ENCODE peak calls at places on chromosome 13, in four cellular contexts. One of them, this sample, is unnamed.

GRCh38 chr13:105543742-105544141 is 991.7 kb downstream of the EFNB2 start:
- DNase-seq in fibroblast of mammary gland: no peak
- DNase-seq in right atrium auricular region: no peak
- DNase-seq in upper lobe of left lung: no peak
- DNase-seq in this sample: peak

GRCh38 chr13:76516013-76516412 is 370.2 kb downstream of the KCTD12 start:
- DNase-seq in fibroblast of mammary gland: peak
- DNase-seq in right atrium auricular region: no peak
- DNase-seq in upper lobe of left lung: no peak
- DNase-seq in this sample: peak

GRCh38 chr13:111868716-111869115 is 198.2 kb upstream of the SOX1 start:
- DNase-seq in fibroblast of mammary gland: no peak
- DNase-seq in right atrium auricular region: peak
- DNase-seq in upper lobe of left lung: no peak
- DNase-seq in this sample: no peak

GRCh38 chr13:57630661-57631606 is 610 bp upstream of the PCDH17 start:
- DNase-seq in fibroblast of mammary gland: peak
- DNase-seq in right atrium auricular region: no peak
- DNase-seq in upper lobe of left lung: peak
- DNase-seq in this sample: peak

GRCh38 chr13:96020155-96020575 is 33.0 kb downstream of the UGGT2 start:
- DNase-seq in upper lobe of left lung: no peak
- DNase-seq in right atrium auricular region: no peak
- DNase-seq in fibroblast of mammary gland: peak
- DNase-seq in this sample: peak

GRCh38 chr13:51534075-51534817 is 50.0 kb upstream of the WDFY2 start:
- DNase-seq in right atrium auricular region: peak
- DNase-seq in fibroblast of mammary gland: no peak
- DNase-seq in upper lobe of left lung: no peak
- DNase-seq in this sample: peak

GRCh38 chr13:31835932-31836331 is 96.6 kb downstream of the RXFP2 start:
- DNase-seq in upper lobe of left lung: no peak
- DNase-seq in fibroblast of mammary gland: peak
- DNase-seq in right atrium auricular region: no peak
- DNase-seq in this sample: peak

GRCh38 chr13:51600703-51601102 is 16.4 kb downstream of the WDFY2 start:
- DNase-seq in right atrium auricular region: no peak
- DNase-seq in fibroblast of mammary gland: no peak
- DNase-seq in upper lobe of left lung: no peak
- DNase-seq in this sample: no peak

GRCh38 chr13:63367522-63368198 is 1952.0 kb upstream of the PCDH20 start:
- DNase-seq in right atrium auricular region: no peak
- DNase-seq in fibroblast of mammary gland: peak
- DNase-seq in upper lobe of left lung: no peak
- DNase-seq in this sample: no peak

GRCh38 chr13:51065372-51066090 is 45.5 kb downstream of the C13orf42 start:
- DNase-seq in right atrium auricular region: no peak
- DNase-seq in upper lobe of left lung: no peak
- DNase-seq in fibroblast of mammary gland: no peak
- DNase-seq in this sample: no peak

GRCh38 chr13:36673838-36674326 is at the start of gene SERTM1:
- DNase-seq in right atrium auricular region: no peak
- DNase-seq in fibroblast of mammary gland: peak
- DNase-seq in upper lobe of left lung: peak
- DNase-seq in this sample: peak

GRCh38 chr13:50618206-50618605 is 225.3 kb downstream of the DLEU7 start:
- DNase-seq in right atrium auricular region: no peak
- DNase-seq in upper lobe of left lung: no peak
- DNase-seq in fibroblast of mammary gland: no peak
- DNase-seq in this sample: no peak

GRCh38 chr13:112469071-112469745 is 93.1 kb downstream of the SPACA7 start:
- DNase-seq in right atrium auricular region: no peak
- DNase-seq in upper lobe of left lung: no peak
- DNase-seq in fibroblast of mammary gland: no peak
- DNase-seq in this sample: peak

GRCh38 chr13:59531571-59532091 is 632.1 kb downstream of the DIAPH3 start:
- DNase-seq in right atrium auricular region: peak
- DNase-seq in upper lobe of left lung: no peak
- DNase-seq in fibroblast of mammary gland: peak
- DNase-seq in this sample: peak

GRCh38 chr13:44312131-44312530 is 61.5 kb upstream of the SERP2 start:
- DNase-seq in right atrium auricular region: no peak
- DNase-seq in fibroblast of mammary gland: no peak
- DNase-seq in upper lobe of left lung: no peak
- DNase-seq in this sample: no peak

GRCh38 chr13:101691326-101691725 is 238.9 kb downstream of the ITGBL1 start:
- DNase-seq in fibroblast of mammary gland: peak
- DNase-seq in right atrium auricular region: no peak
- DNase-seq in upper lobe of left lung: no peak
- DNase-seq in this sample: peak

GRCh38 chr13:106311004-106311403 is 224.5 kb downstream of the EFNB2 start:
- DNase-seq in fibroblast of mammary gland: peak
- DNase-seq in right atrium auricular region: no peak
- DNase-seq in upper lobe of left lung: no peak
- DNase-seq in this sample: peak

GRCh38 chr13:32017449-32017848 is 14.1 kb upstream of the FRY start:
- DNase-seq in upper lobe of left lung: no peak
- DNase-seq in fibroblast of mammary gland: no peak
- DNase-seq in right atrium auricular region: no peak
- DNase-seq in this sample: no peak

GRCh38 chr13:45040626-45041025 is 51.3 kb downstream of the GPALPP1 start:
- DNase-seq in right atrium auricular region: no peak
- DNase-seq in fibroblast of mammary gland: peak
- DNase-seq in upper lobe of left lung: no peak
- DNase-seq in this sample: peak

GRCh38 chr13:93108111-93108581 is 118.5 kb upstream of the GPC6 start:
- DNase-seq in upper lobe of left lung: no peak
- DNase-seq in right atrium auricular region: no peak
- DNase-seq in fibroblast of mammary gland: no peak
- DNase-seq in this sample: no peak

GRCh38 chr13:75830842-75831241 is 194.7 kb downstream of the LMO7 start:
- DNase-seq in upper lobe of left lung: no peak
- DNase-seq in right atrium auricular region: no peak
- DNase-seq in fibroblast of mammary gland: peak
- DNase-seq in this sample: no peak

GRCh38 chr13:99686944-99687382 is 185.7 kb downstream of the TM9SF2 start:
- DNase-seq in upper lobe of left lung: no peak
- DNase-seq in right atrium auricular region: no peak
- DNase-seq in fibroblast of mammary gland: no peak
- DNase-seq in this sample: no peak
- H3K4me3 ChIP-seq in upper lobe of left lung: no peak
- H3K4me3 ChIP-seq in right atrium auricular region: no peak
- H3K4me3 ChIP-seq in fibroblast of mammary gland: no peak
- H3K4me3 ChIP-seq in this sample: no peak

GRCh38 chr13:48571121-48571901 is 38.4 kb upstream of the RCBTB2 start:
- DNase-seq in upper lobe of left lung: no peak
- DNase-seq in fibroblast of mammary gland: peak
- DNase-seq in right atrium auricular region: no peak
- DNase-seq in this sample: no peak

GRCh38 chr13:48570225-48570828 is 37.4 kb upstream of the RCBTB2 start:
- DNase-seq in fibroblast of mammary gland: no peak
- DNase-seq in right atrium auricular region: no peak
- DNase-seq in upper lobe of left lung: no peak
- DNase-seq in this sample: no peak

GRCh38 chr13:48563611-48564010 is 30.7 kb upstream of the RCBTB2 start:
- DNase-seq in upper lobe of left lung: no peak
- DNase-seq in right atrium auricular region: no peak
- DNase-seq in fibroblast of mammary gland: no peak
- DNase-seq in this sample: no peak

GRCh38 chr13:48564046-48564445 is 31.2 kb upstream of the RCBTB2 start:
- DNase-seq in fibroblast of mammary gland: peak
- DNase-seq in right atrium auricular region: no peak
- DNase-seq in upper lobe of left lung: no peak
- DNase-seq in this sample: peak

DNA sequence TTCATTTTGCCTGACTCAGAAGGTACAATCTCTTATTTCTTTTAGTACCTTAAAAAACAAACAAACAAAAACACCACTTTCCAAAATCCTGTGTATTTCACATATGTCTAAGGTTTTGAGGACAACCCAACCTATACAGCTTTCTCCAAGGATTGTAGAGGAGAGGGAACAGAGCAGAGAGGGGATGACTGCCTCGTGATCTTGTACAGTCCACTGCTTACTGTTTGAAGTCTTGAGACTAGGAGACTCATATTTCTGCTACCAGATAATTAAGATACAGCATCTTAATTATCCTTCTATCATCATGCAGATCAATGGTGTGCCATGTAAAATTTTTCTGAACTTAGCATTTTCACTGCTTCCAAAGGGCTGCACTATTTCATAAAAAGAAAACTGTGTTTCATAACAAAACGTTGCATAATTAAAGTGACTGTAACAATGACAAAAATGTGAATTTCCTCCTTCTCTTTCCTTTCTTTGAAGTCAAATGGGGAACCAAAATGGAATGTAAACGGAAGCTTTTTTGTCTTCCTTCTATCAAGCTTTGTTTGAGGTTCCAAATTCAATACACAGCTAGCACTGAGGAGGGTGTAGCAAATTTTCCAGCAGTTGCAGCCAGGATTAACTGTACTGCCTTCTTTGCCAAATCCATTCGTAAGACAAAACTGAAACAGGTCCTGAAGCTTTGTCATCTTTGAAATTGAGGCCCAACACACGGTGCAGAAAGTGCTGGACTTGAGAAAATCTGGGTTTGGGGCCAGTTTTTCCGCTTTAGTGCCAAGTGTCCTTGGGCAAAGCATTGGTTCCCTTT is 34.8 kb upstream of the RCBTB2 start:
- DNase-seq in right atrium auricular region: no peak
- DNase-seq in fibroblast of mammary gland: peak
- DNase-seq in upper lobe of left lung: no peak
- DNase-seq in this sample: peak
- H3K4me3 ChIP-seq in right atrium auricular region: no peak
- H3K4me3 ChIP-seq in fibroblast of mammary gland: no peak
- H3K4me3 ChIP-seq in upper lobe of left lung: no peak
- H3K4me3 ChIP-seq in this sample: no peak

DNA sequence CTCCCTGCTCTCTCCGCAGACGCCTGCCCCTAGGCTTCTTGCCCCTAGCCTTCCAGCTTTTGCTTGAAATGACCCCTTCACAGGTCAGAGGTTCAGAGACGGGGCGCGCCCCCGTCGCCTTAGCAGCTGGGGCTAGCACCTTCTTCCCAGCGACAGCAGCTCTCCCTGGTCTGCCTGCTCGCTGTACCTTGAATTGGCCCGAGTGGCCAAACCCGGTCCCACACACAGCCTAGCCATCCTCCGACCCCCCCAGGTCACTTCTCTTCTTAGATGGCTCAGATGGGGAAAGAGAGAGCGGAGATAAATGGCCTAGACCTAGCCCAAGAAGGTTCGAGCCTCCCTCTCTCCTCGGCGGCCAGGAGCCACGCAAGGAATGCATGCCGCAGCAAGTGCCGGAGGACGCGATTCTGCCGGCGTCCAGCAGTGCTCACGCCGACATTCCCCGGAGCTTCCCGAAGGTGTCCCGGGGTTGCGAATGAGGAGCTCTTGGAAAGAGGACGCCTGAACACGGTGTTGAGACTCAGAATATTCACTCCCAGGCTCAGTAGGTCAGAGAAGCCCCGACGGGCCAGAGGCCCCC is 1.3 kb downstream of the CDX2 start:
- DNase-seq in right atrium auricular region: no peak
- DNase-seq in fibroblast of mammary gland: no peak
- DNase-seq in upper lobe of left lung: no peak
- DNase-seq in this sample: no peak
- H3K4me3 ChIP-seq in right atrium auricular region: no peak
- H3K4me3 ChIP-seq in fibroblast of mammary gland: no peak
- H3K4me3 ChIP-seq in upper lobe of left lung: no peak
- H3K4me3 ChIP-seq in this sample: no peak

DNA sequence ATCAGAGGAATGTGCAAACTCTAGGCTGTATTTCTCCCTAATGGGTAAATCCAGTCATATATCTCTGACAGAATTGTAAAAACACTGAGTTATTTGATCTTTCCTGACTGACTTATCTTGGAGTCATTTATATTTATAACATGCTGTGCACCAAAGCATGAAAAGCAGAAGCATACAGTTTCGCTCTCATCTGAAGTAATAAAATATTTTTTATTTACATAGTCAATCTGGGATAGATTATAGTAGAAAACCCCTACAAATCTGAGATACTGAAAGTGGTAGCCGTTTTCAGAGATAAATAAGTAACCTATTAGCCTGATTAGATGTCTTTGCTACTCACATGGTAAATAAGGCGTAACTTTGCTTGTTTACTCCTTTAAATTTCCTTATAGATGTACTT is 35.0 kb downstream of the LRCH1 start:
- DNase-seq in right atrium auricular region: no peak
- DNase-seq in upper lobe of left lung: no peak
- DNase-seq in fibroblast of mammary gland: no peak
- DNase-seq in this sample: no peak
- H3K4me3 ChIP-seq in right atrium auricular region: no peak
- H3K4me3 ChIP-seq in upper lobe of left lung: no peak
- H3K4me3 ChIP-seq in fibroblast of mammary gland: no peak
- H3K4me3 ChIP-seq in this sample: no peak

GRCh38 chr13:43133792-43134191 is 110.4 kb downstream of the DNAJC15 start:
- DNase-seq in upper lobe of left lung: no peak
- DNase-seq in right atrium auricular region: no peak
- DNase-seq in fibroblast of mammary gland: no peak
- DNase-seq in this sample: no peak

GRCh38 chr13:43132228-43132627 is 108.8 kb downstream of the DNAJC15 start:
- DNase-seq in upper lobe of left lung: no peak
- DNase-seq in right atrium auricular region: no peak
- DNase-seq in fibroblast of mammary gland: peak
- DNase-seq in this sample: peak

GRCh38 chr13:43129511-43130130 is 106.2 kb downstream of the DNAJC15 start:
- DNase-seq in right atrium auricular region: no peak
- DNase-seq in upper lobe of left lung: no peak
- DNase-seq in fibroblast of mammary gland: no peak
- DNase-seq in this sample: no peak

GRCh38 chr13:43134896-43135295 is 111.5 kb downstream of the DNAJC15 start:
- DNase-seq in upper lobe of left lung: no peak
- DNase-seq in fibroblast of mammary gland: no peak
- DNase-seq in right atrium auricular region: no peak
- DNase-seq in this sample: no peak

GRCh38 chr13:43132911-43133310 is 109.5 kb downstream of the DNAJC15 start:
- DNase-seq in upper lobe of left lung: no peak
- DNase-seq in right atrium auricular region: no peak
- DNase-seq in fibroblast of mammary gland: no peak
- DNase-seq in this sample: no peak
- H3K4me3 ChIP-seq in upper lobe of left lung: no peak
- H3K4me3 ChIP-seq in right atrium auricular region: no peak
- H3K4me3 ChIP-seq in fibroblast of mammary gland: no peak
- H3K4me3 ChIP-seq in this sample: no peak

GRCh38 chr13:73677041-73677589 is 457.1 kb downstream of the KLF12 start:
- DNase-seq in upper lobe of left lung: no peak
- DNase-seq in right atrium auricular region: no peak
- DNase-seq in fibroblast of mammary gland: peak
- DNase-seq in this sample: peak
- H3K4me3 ChIP-seq in upper lobe of left lung: no peak
- H3K4me3 ChIP-seq in right atrium auricular region: no peak
- H3K4me3 ChIP-seq in fibroblast of mammary gland: no peak
- H3K4me3 ChIP-seq in this sample: no peak

DNA sequence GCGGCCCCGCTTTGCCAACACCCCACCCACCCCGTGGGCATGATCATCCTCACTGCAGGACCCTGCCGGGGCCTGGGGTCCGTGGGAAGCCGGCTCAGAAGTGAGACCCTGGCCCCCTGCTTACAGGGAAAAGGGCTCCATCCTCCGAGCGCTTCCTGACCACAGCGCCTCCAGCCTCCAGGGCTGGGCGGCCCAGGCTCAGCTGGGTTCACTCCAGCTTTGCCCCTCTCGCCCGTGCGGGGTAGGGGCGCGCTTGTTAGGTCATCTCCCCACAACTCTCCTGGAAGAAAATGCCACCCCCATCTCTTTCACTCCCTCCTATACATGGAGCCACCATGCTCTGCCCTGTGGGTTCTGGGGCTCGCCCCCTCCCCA is 6.6 kb upstream of the C1QTNF9B start:
- DNase-seq in upper lobe of left lung: no peak
- DNase-seq in right atrium auricular region: no peak
- DNase-seq in fibroblast of mammary gland: no peak
- DNase-seq in this sample: no peak
- H3K4me3 ChIP-seq in upper lobe of left lung: no peak
- H3K4me3 ChIP-seq in right atrium auricular region: no peak
- H3K4me3 ChIP-seq in fibroblast of mammary gland: no peak
- H3K4me3 ChIP-seq in this sample: no peak